ENCODE peak calls at places on chromosomes 12 and 14, in four cellular contexts. One of them, this sample, is unnamed.

GRCh38 chr12:38648813-38649212 is 256.6 kb downstream of the CPNE8 start:
- DNase-seq in GM12891: no peak
- DNase-seq in K562: no peak
- DNase-seq in GM12878: no peak
- DNase-seq in this sample: no peak

GRCh38 chr14:33408291-33408690 is 469.6 kb downstream of the NPAS3 start:
- DNase-seq in GM12878: no peak
- DNase-seq in GM12891: no peak
- DNase-seq in K562: no peak
- DNase-seq in this sample: no peak

GRCh38 chr14:73280903-73281302 is 43.6 kb downstream of the PAPLN start:
- DNase-seq in GM12878: no peak
- DNase-seq in K562: no peak
- DNase-seq in GM12891: no peak
- DNase-seq in this sample: no peak

GRCh38 chr12:82625523-82625922 is 61.2 kb upstream of the TMTC2 start:
- DNase-seq in GM12878: no peak
- DNase-seq in GM12891: no peak
- DNase-seq in K562: no peak
- DNase-seq in this sample: no peak

GRCh38 chr12:64400041-64400440 is 4.2 kb upstream of the XPOT start:
- DNase-seq in K562: peak
- DNase-seq in GM12891: no peak
- DNase-seq in GM12878: no peak
- DNase-seq in this sample: no peak

GRCh38 chr14:101259748-101260147 is 301.5 kb upstream of the DIO3 start:
- DNase-seq in GM12891: no peak
- DNase-seq in GM12878: no peak
- DNase-seq in K562: no peak
- DNase-seq in this sample: no peak

GRCh38 chr12:12696562-12697383 is 790 bp upstream of the GPR19 start:
- DNase-seq in GM12891: peak
- DNase-seq in GM12878: peak
- DNase-seq in K562: peak
- DNase-seq in this sample: peak

GRCh38 chr14:59126714-59127436 is 61.6 kb upstream of the DAAM1 start:
- DNase-seq in GM12878: no peak
- DNase-seq in K562: peak
- DNase-seq in GM12891: no peak
- DNase-seq in this sample: peak

GRCh38 chr14:58718226-58718625 is 80.5 kb downstream of the DACT1 start:
- DNase-seq in GM12878: no peak
- DNase-seq in GM12891: no peak
- DNase-seq in K562: no peak
- DNase-seq in this sample: no peak

GRCh38 chr14:30194769-30195168 is 267.1 kb upstream of the PRKD1 start:
- DNase-seq in GM12878: no peak
- DNase-seq in GM12891: no peak
- DNase-seq in K562: no peak
- DNase-seq in this sample: peak

GRCh38 chr12:46507766-46508165 is 135.2 kb upstream of the SLC38A2 start:
- DNase-seq in GM12891: no peak
- DNase-seq in GM12878: no peak
- DNase-seq in K562: no peak
- DNase-seq in this sample: no peak

GRCh38 chr14:33056213-33056612 is 117.5 kb downstream of the NPAS3 start:
- DNase-seq in GM12891: no peak
- DNase-seq in GM12878: no peak
- DNase-seq in K562: no peak
- DNase-seq in this sample: no peak

GRCh38 chr12:93106910-93107309 is 177.8 kb upstream of the EEA1 start:
- DNase-seq in GM12878: no peak
- DNase-seq in GM12891: no peak
- DNase-seq in K562: no peak
- DNase-seq in this sample: no peak

GRCh38 chr12:117774986-117775775 is 193.6 kb downstream of the KSR2 start:
- DNase-seq in GM12891: no peak
- DNase-seq in K562: no peak
- DNase-seq in GM12878: no peak
- DNase-seq in this sample: no peak

GRCh38 chr12:25326326-25326725 is 75.6 kb upstream of the KRAS start:
- DNase-seq in GM12878: no peak
- DNase-seq in K562: no peak
- DNase-seq in GM12891: no peak
- DNase-seq in this sample: no peak

GRCh38 chr12:25328082-25328712 is 77.5 kb upstream of the KRAS start:
- DNase-seq in GM12878: no peak
- DNase-seq in GM12891: no peak
- DNase-seq in K562: no peak
- DNase-seq in this sample: no peak

GRCh38 chr14:36503771-36504741 is 16.0 kb downstream of the NKX2-1 start:
- DNase-seq in GM12891: no peak
- DNase-seq in GM12878: no peak
- DNase-seq in K562: no peak
- DNase-seq in this sample: no peak

GRCh38 chr14:64569108-64570045 is 19.6 kb downstream of the PPP1R36 start:
- DNase-seq in GM12878: no peak
- DNase-seq in K562: no peak
- DNase-seq in GM12891: no peak
- DNase-seq in this sample: no peak

GRCh38 chr12:70154960-70155589 is 88.2 kb upstream of the CNOT2 start:
- DNase-seq in GM12878: no peak
- DNase-seq in GM12891: no peak
- DNase-seq in K562: no peak
- DNase-seq in this sample: no peak

GRCh38 chr12:124242529-124243065 is 52.3 kb upstream of the RFLNA start:
- DNase-seq in K562: no peak
- DNase-seq in GM12891: no peak
- DNase-seq in GM12878: no peak
- DNase-seq in this sample: peak

DNA sequence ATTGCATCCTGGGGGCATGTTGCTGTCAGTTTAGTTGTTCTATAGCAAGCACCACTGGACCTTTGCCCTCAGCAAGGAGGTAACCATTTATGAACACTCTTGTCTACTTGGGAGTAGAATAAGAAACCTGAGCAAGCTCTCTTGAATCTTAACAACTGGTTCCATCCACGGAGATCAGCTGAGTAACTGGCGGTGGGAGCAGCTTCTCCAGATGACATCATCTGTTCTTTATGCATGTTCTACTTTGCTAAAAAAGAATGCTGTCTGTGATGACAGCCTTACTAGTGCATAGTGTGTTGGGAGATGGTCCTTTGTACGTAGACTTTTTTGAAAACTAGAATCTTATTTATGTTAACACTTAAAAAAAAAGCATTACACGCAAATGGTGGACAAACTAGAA is 17.7 kb downstream of the SLC4A8 start:
- DNase-seq in K562: no peak
- DNase-seq in GM12891: no peak
- DNase-seq in GM12878: no peak
- DNase-seq in this sample: no peak
- TF ChIP-seq SPI1 in K562: no peak
- TF ChIP-seq SPI1 in GM12891: no peak
- TF ChIP-seq SPI1 in GM12878: no peak
- TF ChIP-seq SPI1 in this sample: no peak

DNA sequence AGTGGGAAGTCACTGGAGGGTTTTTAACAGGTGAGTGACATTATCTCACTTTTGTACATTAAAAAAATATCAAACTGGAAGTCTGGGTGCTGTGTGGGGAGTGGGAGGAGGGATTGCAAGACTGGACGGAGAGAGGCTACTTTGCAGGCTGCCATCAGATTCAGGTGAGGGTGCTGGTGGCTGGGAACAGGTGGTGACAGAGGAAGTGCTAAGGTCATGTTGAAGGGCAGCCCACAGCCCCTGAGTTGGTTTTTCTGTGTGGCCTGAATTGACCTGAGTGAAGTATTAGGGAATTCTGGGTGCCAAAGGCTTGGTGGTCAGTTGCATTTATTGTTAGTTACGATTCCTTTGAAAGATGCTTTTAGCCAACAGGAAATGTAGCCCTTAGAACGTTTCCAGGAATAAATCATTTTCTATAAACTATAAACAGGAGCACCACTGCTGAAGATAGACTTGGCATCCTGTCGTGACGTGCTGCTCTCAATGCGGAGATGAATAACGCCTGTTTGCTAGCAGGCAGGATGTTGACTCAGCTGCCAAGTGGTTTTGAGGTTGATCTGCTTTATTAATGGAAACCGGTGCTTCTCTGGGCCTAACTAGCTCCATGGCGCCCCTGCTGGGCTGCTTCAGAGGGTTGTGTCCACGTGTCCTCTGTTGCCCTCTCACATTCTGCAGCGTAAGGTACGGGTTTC is 707.5 kb upstream of the TMEM132C start:
- DNase-seq in GM12891: peak
- DNase-seq in GM12878: peak
- DNase-seq in K562: peak
- DNase-seq in this sample: peak
- TF ChIP-seq POLR2AphosphoS5 in GM12891: no peak
- TF ChIP-seq POLR2AphosphoS5 in GM12878: no peak
- TF ChIP-seq POLR2AphosphoS5 in K562: no peak
- TF ChIP-seq POLR2AphosphoS5 in this sample: no peak

GRCh38 chr14:66508547-66508845 is 549 bp downstream of the GPHN start:
- DNase-seq in K562: no peak
- DNase-seq in GM12878: no peak
- DNase-seq in GM12891: no peak
- DNase-seq in this sample: no peak

GRCh38 chr14:66508846-66509621 is 1.1 kb downstream of the GPHN start:
- DNase-seq in K562: peak
- DNase-seq in GM12891: peak
- DNase-seq in GM12878: peak
- DNase-seq in this sample: no peak

GRCh38 chr14:66511849-66512248 is 3.9 kb downstream of the GPHN start:
- DNase-seq in K562: no peak
- DNase-seq in GM12891: no peak
- DNase-seq in GM12878: no peak
- DNase-seq in this sample: no peak

GRCh38 chr14:66507722-66508546 is at the start of gene GPHN:
- DNase-seq in K562: peak
- DNase-seq in GM12878: peak
- DNase-seq in GM12891: peak
- DNase-seq in this sample: peak

DNA sequence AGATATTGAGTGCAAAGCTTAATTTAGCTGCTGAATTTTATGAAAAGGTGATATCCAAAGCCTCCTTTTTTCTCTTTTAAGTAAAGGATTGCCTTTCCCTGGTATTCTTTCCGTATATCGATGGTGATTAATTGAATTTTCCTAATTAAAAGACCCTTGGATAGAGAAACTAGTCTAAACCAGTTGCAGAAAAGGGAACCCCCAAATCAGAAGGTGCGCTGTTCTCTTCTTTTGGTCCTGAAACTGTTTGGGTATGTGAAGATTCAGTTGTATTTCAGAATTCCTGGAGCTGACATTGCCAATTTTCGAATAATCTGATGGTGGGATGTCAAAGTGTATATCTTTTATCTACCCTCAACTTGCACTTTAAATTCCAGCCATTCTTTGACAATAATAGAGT is 1.9 kb downstream of the GPHN start:
- DNase-seq in GM12878: no peak
- DNase-seq in GM12891: no peak
- DNase-seq in K562: no peak
- DNase-seq in this sample: no peak
- TF ChIP-seq SPI1 in GM12878: peak
- TF ChIP-seq SPI1 in GM12891: peak
- TF ChIP-seq SPI1 in K562: no peak
- TF ChIP-seq SPI1 in this sample: peak

GRCh38 chr12:6229823-6230222 is 29.6 kb downstream of the CD9 start:
- DNase-seq in K562: no peak
- DNase-seq in GM12891: no peak
- DNase-seq in GM12878: no peak
- DNase-seq in this sample: peak

GRCh38 chr12:6229224-6229748 is 29.1 kb downstream of the CD9 start:
- DNase-seq in GM12878: no peak
- DNase-seq in GM12891: no peak
- DNase-seq in K562: no peak
- DNase-seq in this sample: no peak

GRCh38 chr12:6228535-6229223 is 28.5 kb downstream of the CD9 start:
- DNase-seq in GM12878: no peak
- DNase-seq in K562: no peak
- DNase-seq in GM12891: no peak
- DNase-seq in this sample: no peak

GRCh38 chr12:6231359-6232268 is 31.4 kb downstream of the CD9 start:
- DNase-seq in K562: no peak
- DNase-seq in GM12878: no peak
- DNase-seq in GM12891: no peak
- DNase-seq in this sample: peak

DNA sequence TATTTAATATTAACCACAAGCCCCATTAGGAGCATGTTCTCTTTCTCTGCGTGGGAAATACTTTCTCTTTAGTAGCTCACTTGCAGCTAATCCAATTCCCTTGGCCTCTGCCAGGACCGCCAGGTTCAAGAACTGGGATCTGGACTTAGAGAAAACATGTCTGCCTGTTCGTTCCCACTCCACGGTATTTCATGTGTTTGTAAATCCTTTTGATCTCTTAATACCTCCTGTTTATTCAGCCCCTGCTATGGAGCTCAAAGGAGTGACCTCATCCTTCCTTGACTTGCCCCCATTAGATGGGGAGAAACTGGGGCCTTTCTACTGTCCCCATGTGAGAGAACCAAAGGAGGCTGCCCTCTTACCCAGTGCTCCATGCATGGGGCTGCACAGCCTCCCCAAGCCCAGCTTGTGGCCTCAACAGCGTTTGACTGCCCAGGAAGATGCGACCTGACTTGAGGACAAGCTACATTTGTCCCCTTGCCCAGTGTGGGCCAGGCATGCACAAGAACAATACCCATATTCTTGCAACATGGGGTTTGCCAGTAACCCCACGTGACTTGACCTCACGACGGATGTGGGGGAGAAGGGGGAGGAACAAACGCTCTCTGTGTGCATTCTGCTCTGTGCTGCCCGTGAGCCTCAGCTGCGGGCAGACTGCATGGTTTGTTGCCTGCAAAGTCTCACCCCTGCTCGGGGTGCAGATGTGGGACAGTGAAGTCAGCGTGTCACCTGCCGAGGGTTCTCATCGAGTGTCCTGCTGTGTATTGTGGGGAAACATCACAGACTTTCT is 30.3 kb downstream of the CD9 start:
- DNase-seq in GM12878: peak
- DNase-seq in K562: no peak
- DNase-seq in GM12891: peak
- DNase-seq in this sample: peak
- TF ChIP-seq POLR2AphosphoS5 in GM12878: no peak
- TF ChIP-seq POLR2AphosphoS5 in K562: no peak
- TF ChIP-seq POLR2AphosphoS5 in GM12891: no peak
- TF ChIP-seq POLR2AphosphoS5 in this sample: peak

DNA sequence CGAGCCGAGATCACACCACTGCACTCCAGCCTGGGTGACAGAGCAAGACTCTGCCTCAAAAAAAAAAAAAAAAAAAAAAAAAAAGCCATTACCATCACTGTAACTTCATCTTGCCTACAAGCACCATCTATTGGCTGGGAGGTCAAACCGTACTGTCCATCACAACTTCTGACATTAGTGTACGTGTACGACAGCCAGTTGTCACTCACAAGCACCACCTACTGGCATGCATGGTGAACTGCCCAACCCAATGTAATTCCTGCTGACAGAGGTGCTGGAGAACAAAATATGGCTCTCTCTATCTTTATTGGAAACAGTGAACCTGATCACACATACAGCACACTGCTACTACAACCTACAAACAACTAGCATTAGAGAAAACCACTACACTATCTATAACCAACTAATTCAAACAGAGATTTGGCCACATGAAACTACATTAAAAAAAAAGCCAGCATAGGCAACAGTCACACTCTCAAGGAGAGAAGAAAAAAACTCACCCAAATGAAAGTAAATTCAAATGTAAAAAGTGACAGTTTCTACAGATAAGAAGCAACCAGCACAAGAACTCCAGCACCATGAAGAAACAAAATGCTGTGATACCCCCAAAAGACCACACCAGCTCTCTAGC is 82.3 kb downstream of the PUS7L start:
- DNase-seq in GM12891: peak
- DNase-seq in GM12878: peak
- DNase-seq in K562: peak
- DNase-seq in this sample: peak
- TF ChIP-seq SPI1 in GM12891: no peak
- TF ChIP-seq SPI1 in GM12878: no peak
- TF ChIP-seq SPI1 in K562: no peak
- TF ChIP-seq SPI1 in this sample: no peak